ENCODE peak calls at places on chromosomes 6 and 20, in five cellular contexts. Q is heart left ventricle; G is prostate gland; S is CD8-positive, alpha-beta T cell; H is psoas muscle. F is an unnamed sample. For H3K4me1, the result is how much of the 10 kb centered on the place peaks cover.

GRCh38 chr6:13395272-13396237 is 67.2 kb upstream of the TBC1D7 start:
- DNase-seq in Q (peak), G (peak), S (no peak), H (peak), F (peak)

GRCh38 chr20:21360686-21361085 is 36.6 kb downstream of the NKX2-4 start:
- DNase-seq in S (no peak), H (no peak), Q (no peak), G (no peak), F (no peak)

GRCh38 chr6:69097948-69098347 is 462.9 kb downstream of the ADGRB3 start:
- DNase-seq in H (no peak), G (no peak), S (no peak), Q (no peak), F (no peak)

GRCh38 chr20:41398408-41398807 is 31.8 kb upstream of the EMILIN3 start:
- DNase-seq in G (no peak), H (no peak), Q (peak), S (no peak), F (no peak)

GRCh38 chr6:90079555-90080490 is 185.6 kb downstream of the GJA10 start:
- DNase-seq in G (no peak), Q (no peak), S (no peak), H (no peak), F (no peak)

GRCh38 chr20:41111578-41111951 is 25.8 kb upstream of the PLCG1 start:
- DNase-seq in Q (no peak), G (no peak), H (no peak), S (no peak), F (peak)

GRCh38 chr6:48535569-48535968 is 424.6 kb upstream of the PTCHD4 start:
- DNase-seq in H (no peak), G (no peak), Q (no peak), S (no peak), F (no peak)

GRCh38 chr20:48821261-48821910 is 6.4 kb downstream of the PREX1 start:
- DNase-seq in S (no peak), Q (no peak), G (no peak), H (no peak), F (peak)

GRCh38 chr6:41077536-41077935 is 4.8 kb downstream of the NFYA start:
- DNase-seq in G (no peak), S (no peak), H (no peak), Q (no peak), F (no peak)

GRCh38 chr6:8499540-8499939 is 64.2 kb upstream of the SLC35B3 start:
- DNase-seq in G (no peak), S (no peak), Q (no peak), H (no peak), F (no peak)

GRCh38 chr6:138211048-138211581 is 7.2 kb downstream of the PBOV1 start:
- DNase-seq in S (no peak), G (no peak), Q (no peak), H (no peak), F (no peak)

GRCh38 chr20:8490076-8490830 is 358.2 kb downstream of the PLCB1 start:
- DNase-seq in S (no peak), Q (no peak), G (no peak), H (no peak), F (no peak)

GRCh38 chr20:31894980-31895675 is 24.7 kb downstream of the TTLL9 start:
- DNase-seq in G (peak), H (peak), Q (peak), S (no peak), F (peak)

GRCh38 chr20:60213126-60213893 is 255.1 kb downstream of the CDH26 start:
- DNase-seq in Q (no peak), S (no peak), G (no peak), H (no peak), F (no peak)

GRCh38 chr20:39886650-39887190 is 802.3 kb downstream of the MAFB start:
- DNase-seq in H (no peak), Q (peak), S (no peak), G (no peak), F (no peak)

GRCh38 chr6:53624491-53624890 is 41.1 kb downstream of the KLHL31 start:
- DNase-seq in G (no peak), Q (no peak), H (no peak), S (no peak), F (no peak)

GRCh38 chr20:61588356-61589054 is 336.4 kb downstream of the CDH4 start:
- DNase-seq in S (no peak), H (no peak), G (no peak), Q (no peak), F (no peak)

GRCh38 chr6:9139762-9140161 is 704.4 kb upstream of the SLC35B3 start:
- DNase-seq in Q (no peak), S (no peak), H (no peak), G (no peak), F (no peak)

GRCh38 chr20:50510706-50511401 is 671 bp downstream of the PTPN1 start:
- DNase-seq in G (no peak), S (peak), Q (peak), H (peak), F (no peak)

GRCh38 chr20:34859367-34859766 is 13.3 kb downstream of the GGT7 start:
- DNase-seq in S (no peak), H (peak), Q (no peak), G (no peak), F (no peak)

GRCh38 chr6:82381278-82381677 is 17.7 kb downstream of the TPBG start:
- DNase-seq in H (no peak), Q (no peak), G (no peak), S (no peak), F (no peak)

GRCh38 chr6:14292119-14292518 is 174.5 kb downstream of the CD83 start:
- DNase-seq in G (no peak), Q (no peak), S (no peak), H (no peak), F (no peak)

GRCh38 chr6:16819752-16820151 is 58.5 kb upstream of the ATXN1 start:
- DNase-seq in S (no peak), H (no peak), Q (no peak), G (no peak), F (no peak)

GRCh38 chr6:160297310-160297709 is 38.7 kb upstream of the SLC22A2 start:
- DNase-seq in G (no peak), S (no peak), H (no peak), Q (no peak), F (no peak)

GRCh38 chr6:44021628-44022295 is 105.5 kb downstream of the MRPL14 start:
- DNase-seq in S (no peak), Q (no peak), G (no peak), H (no peak), F (no peak)

GRCh38 chr6:149031545-149032317 is 284.9 kb downstream of the UST start:
- DNase-seq in Q (no peak), S (no peak), G (no peak), H (no peak), F (no peak)

GRCh38 chr6:163470611-163471010 is 56.1 kb downstream of the QKI start:
- DNase-seq in H (no peak), S (no peak), G (no peak), Q (no peak), F (no peak)

GRCh38 chr6:4404410-4404809 is 269.0 kb upstream of the ECI2 start:
- DNase-seq in Q (no peak), G (no peak), S (no peak), H (no peak), F (no peak)

GRCh38 chr6:168607272-168608112 is 166.5 kb downstream of the SMOC2 start:
- DNase-seq in H (no peak), Q (no peak), S (no peak), G (no peak), F (peak)

GRCh38 chr6:26392932-26393636 is 9.0 kb upstream of the BTN3A1 start:
- DNase-seq in S (no peak), H (no peak), G (no peak), Q (no peak), F (no peak)

GRCh38 chr6:114304304-114304887 is 38.4 kb downstream of the HS3ST5 start:
- DNase-seq in G (no peak), H (no peak), Q (no peak), S (no peak), F (no peak)
- TF ChIP-seq CTCF in G (no peak), H (peak), Q (peak), S (no peak), F (no peak)

GRCh38 chr20:3400260-3401155 is 7.0 kb downstream of the DNAAF9 start:
- DNase-seq in S (no peak), G (no peak), Q (no peak), H (no peak), F (peak)
- H3K4me1 ChIP-seq in S (under half), G (under half), Q (under half), H (under half), F (under half)

GRCh38 chr6:50270427-50270826 is 220.7 kb upstream of the DEFB112 start:
- DNase-seq in H (no peak), Q (no peak), G (no peak), S (no peak), F (no peak)

GRCh38 chr6:50259903-50260302 is 210.2 kb upstream of the DEFB112 start:
- DNase-seq in H (no peak), G (no peak), S (no peak), Q (no peak), F (no peak)

GRCh38 chr6:50264995-50265571 is 215.4 kb upstream of the DEFB112 start:
- DNase-seq in H (no peak), Q (no peak), G (no peak), S (no peak), F (no peak)
- TF ChIP-seq CTCF in H (no peak), Q (no peak), G (no peak), S (no peak), F (no peak)

GRCh38 chr6:131367206-131367873 is 205.7 kb upstream of the ARG1 start:
- DNase-seq in S (no peak), H (no peak), G (no peak), Q (no peak), F (no peak)
- H3K4me1 ChIP-seq in S (under half), H (under half), G (under half), Q (under half), F (under half)

DNA sequence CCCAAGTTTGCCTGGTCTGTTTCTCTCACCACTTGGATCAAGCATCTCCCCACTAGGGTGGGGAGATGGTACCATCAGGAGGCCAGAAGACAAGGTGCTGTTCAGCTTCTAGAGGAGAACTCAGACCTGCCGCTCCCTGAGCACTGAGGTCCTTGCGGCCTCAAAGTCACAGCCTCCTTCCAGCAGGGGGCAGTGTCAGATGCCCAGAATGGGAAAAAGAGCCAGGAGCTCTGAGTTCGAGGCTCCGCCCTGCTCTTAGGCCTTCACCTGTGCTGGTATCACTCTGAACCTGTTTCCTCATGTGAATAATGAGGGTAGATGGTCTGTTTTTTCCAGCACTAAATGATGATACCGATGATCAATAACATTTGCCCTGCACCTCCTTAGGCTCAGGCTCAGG is 68.7 kb downstream of the TOX2 start:
- DNase-seq in G (no peak), Q (no peak), S (no peak), H (no peak), F (no peak)
- TF ChIP-seq CTCF in G (no peak), Q (peak), S (no peak), H (peak), F (no peak)

DNA sequence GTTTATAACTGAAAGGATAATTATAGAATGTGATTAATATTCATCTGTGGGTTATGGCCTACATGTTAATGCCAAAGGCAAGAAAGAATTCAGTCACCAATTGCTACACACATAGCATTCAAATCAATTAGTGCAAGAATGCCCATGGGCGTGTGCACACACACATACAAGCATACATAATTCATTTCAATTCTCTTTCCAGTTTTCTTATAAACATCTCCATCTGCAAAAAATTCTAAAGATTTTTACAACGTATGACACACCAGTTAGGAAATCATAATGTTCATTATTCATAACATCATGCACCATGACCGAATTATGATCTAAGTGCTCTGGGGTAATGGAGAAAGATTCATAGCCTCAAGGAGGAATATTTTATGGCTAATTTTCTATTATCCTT is 111.0 kb upstream of the ADTRP start:
- DNase-seq in G (no peak), S (no peak), Q (no peak), H (no peak), F (no peak)
- H3K4me1 ChIP-seq in G (under half), S (under half), Q (under half), H (under half), F (under half)

DNA sequence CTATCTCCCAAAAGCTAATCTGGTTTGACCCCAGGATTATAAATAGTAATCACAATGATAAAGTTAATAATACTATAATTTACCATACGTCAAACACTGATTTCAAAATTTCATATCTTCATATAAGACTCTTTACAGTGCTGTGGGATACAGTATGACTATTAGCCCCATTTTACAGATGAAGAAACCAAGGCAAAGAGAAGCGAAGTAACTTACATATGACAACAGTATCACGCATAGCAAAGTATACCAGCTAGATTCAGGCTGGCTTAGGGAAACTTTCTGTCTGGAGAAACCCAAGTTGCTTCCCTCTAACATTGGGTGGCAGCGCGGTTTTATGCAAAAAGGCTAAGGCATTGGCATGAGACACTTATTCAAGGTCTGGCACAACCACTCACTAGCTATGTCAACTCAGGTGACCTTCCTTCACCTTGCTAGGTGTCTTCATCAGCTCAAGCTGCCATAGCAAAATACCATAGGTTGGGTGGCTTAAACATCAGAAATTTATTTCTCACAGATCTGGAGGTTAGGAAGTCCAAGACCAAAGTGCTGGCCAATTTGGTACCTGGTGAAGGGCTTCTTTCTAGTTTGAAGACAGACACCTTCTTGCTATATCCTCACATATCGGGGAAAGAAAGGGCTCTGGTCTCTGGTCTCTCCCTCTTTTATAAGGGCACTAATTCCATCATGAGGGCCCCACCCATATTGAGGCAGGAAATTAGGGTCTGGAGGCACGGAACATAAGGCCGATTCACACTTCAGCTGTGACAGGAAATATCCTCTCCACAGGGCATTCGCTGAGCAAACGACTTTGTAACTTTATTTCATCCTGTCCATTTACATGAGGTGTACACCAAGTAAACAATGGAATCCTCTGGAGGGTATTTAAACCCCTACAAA is 22.4 kb upstream of the UTRN start:
- DNase-seq in Q (no peak), S (peak), G (no peak), H (no peak), F (no peak)
- TF ChIP-seq CTCF in Q (no peak), S (no peak), G (no peak), H (no peak), F (no peak)

GRCh38 chr6:32643904-32644303 is 6.7 kb downstream of the HLA-DQA1 start:
- DNase-seq in H (no peak), Q (no peak), G (no peak), S (no peak), F (no peak)
- H3K4me1 ChIP-seq in H (under half), Q (under half), G (under half), S (under half), F (under half)

GRCh38 chr6:52207066-52207465 is 20.9 kb downstream of the IL17A start:
- DNase-seq in S (no peak), G (no peak), H (no peak), Q (no peak), F (no peak)
- TF ChIP-seq CTCF in S (no peak), G (no peak), H (no peak), Q (no peak), F (no peak)

GRCh38 chr6:118372413-118372812 is 175.7 kb upstream of the PLN start:
- DNase-seq in Q (peak), G (no peak), S (no peak), H (peak), F (no peak)
- H3K4me1 ChIP-seq in Q (under half), G (under half), S (under half), H (under half), F (under half)